ENCODE peak calls at places on chromosomes 1 and 21, in five cellular contexts. B is lower lobe of right lung, G is small intestine, W is stomach, U is IMR-90. L is an unnamed sample.

GRCh38 chr1:185964946-185965345 is 230.8 kb downstream of the HMCN1 start:
- DNase-seq in U (peak), W (no peak), B (no peak), G (no peak), L (no peak)

GRCh38 chr1:201358596-201358995 is 18.9 kb downstream of the TNNT2 start:
- DNase-seq in U (peak), B (peak), G (no peak), W (no peak), L (no peak)

GRCh38 chr1:201169203-201169602 is 14.9 kb upstream of the TMEM9 start:
- DNase-seq in B (no peak), W (no peak), G (no peak), U (no peak), L (peak)

GRCh38 chr1:18463063-18463462 is 17.7 kb upstream of the KLHDC7A start:
- DNase-seq in U (no peak), W (no peak), B (no peak), G (no peak), L (no peak)

GRCh38 chr1:205590777-205591513 is 40.9 kb downstream of the ELK4 start:
- DNase-seq in G (no peak), W (no peak), B (no peak), U (no peak), L (peak)

GRCh38 chr1:170664283-170664827 is 424 bp downstream of the PRRX1 start:
- DNase-seq in B (peak), W (no peak), G (no peak), U (peak), L (no peak)

GRCh38 chr1:40058453-40059291 is 18.1 kb downstream of the CAP1 start:
- DNase-seq in W (no peak), G (peak), U (no peak), B (no peak), L (no peak)

GRCh38 chr21:37811711-37812110 is 104.5 kb downstream of the KCNJ6 start:
- DNase-seq in W (no peak), U (peak), B (no peak), G (no peak), L (no peak)

GRCh38 chr1:92913093-92913819 is 48.0 kb downstream of the DIPK1A start:
- DNase-seq in G (no peak), W (no peak), B (no peak), U (no peak), L (no peak)

GRCh38 chr1:219276029-219276738 is 102.5 kb downstream of the LYPLAL1 start:
- DNase-seq in U (no peak), B (no peak), W (no peak), G (no peak), L (no peak)

GRCh38 chr1:7938070-7938469 is 2.6 kb downstream of the TNFRSF9 start:
- DNase-seq in U (no peak), B (no peak), G (no peak), W (no peak), L (no peak)

GRCh38 chr1:81312272-81312754 is 488.4 kb upstream of the ADGRL2 start:
- DNase-seq in W (no peak), G (no peak), U (no peak), B (no peak), L (no peak)

GRCh38 chr1:3431266-3431665 is 23.2 kb upstream of the ARHGEF16 start:
- DNase-seq in G (no peak), U (no peak), W (no peak), B (no peak), L (no peak)

GRCh38 chr1:30605441-30605920 is 117.9 kb downstream of the MATN1 start:
- DNase-seq in W (no peak), U (no peak), B (no peak), G (no peak), L (peak)

GRCh38 chr1:72341661-72342060 is 59.3 kb upstream of the NEGR1 start:
- DNase-seq in W (no peak), G (no peak), B (no peak), U (peak), L (no peak)

GRCh38 chr1:163240705-163241104 is 38.0 kb upstream of the RGS5 start:
- DNase-seq in U (no peak), G (no peak), W (no peak), B (no peak), L (no peak)

GRCh38 chr1:37561794-37562132 is 5.0 kb downstream of the DNALI1 start:
- DNase-seq in G (no peak), B (no peak), U (peak), W (no peak), L (no peak)

GRCh38 chr21:37793660-37794059 is 122.6 kb downstream of the KCNJ6 start:
- DNase-seq in B (no peak), U (peak), G (no peak), W (no peak), L (no peak)

GRCh38 chr1:91402023-91402422 is 2.6 kb downstream of the HFM1 start:
- DNase-seq in W (no peak), U (peak), B (no peak), G (no peak), L (no peak)

GRCh38 chr21:43971201-43971991 is 40.7 kb upstream of the TRAPPC10 start:
- DNase-seq in U (no peak), B (no peak), G (no peak), W (no peak), L (no peak)

GRCh38 chr1:199512037-199512710 is 515.3 kb upstream of the NR5A2 start:
- DNase-seq in U (no peak), G (no peak), W (no peak), B (no peak), L (no peak)

GRCh38 chr1:72365693-72366092 is 83.4 kb upstream of the NEGR1 start:
- DNase-seq in B (no peak), G (no peak), W (no peak), U (no peak), L (no peak)

GRCh38 chr1:225691861-225692516 is 39.1 kb upstream of the ENAH start:
- DNase-seq in W (no peak), B (no peak), G (no peak), U (peak), L (no peak)

GRCh38 chr1:108610073-108610472 is 50.2 kb downstream of the EEIG2 start:
- DNase-seq in G (no peak), B (no peak), U (no peak), W (no peak), L (no peak)

GRCh38 chr1:187413770-187414169 is 585.0 kb downstream of the PLA2G4A start:
- DNase-seq in G (no peak), U (peak), B (no peak), W (no peak), L (no peak)

GRCh38 chr1:212949771-212950170 is 570 bp upstream of the VASH2 start:
- DNase-seq in U (no peak), W (no peak), G (no peak), B (no peak), L (no peak)

GRCh38 chr1:208985231-208985630 is 598.3 kb upstream of the CAMK1G start:
- DNase-seq in B (no peak), U (no peak), W (no peak), G (no peak), L (no peak)

GRCh38 chr1:172143384-172144025 is 277.0 kb upstream of the C1orf105 start:
- DNase-seq in B (no peak), W (no peak), G (no peak), U (peak), L (no peak)

GRCh38 chr1:84711091-84711490 is 20.8 kb upstream of the SSX2IP start:
- DNase-seq in B (no peak), W (no peak), G (no peak), U (no peak), L (no peak)

GRCh38 chr21:34667761-34668160 is 1.0 kb upstream of the CLIC6 start:
- DNase-seq in U (no peak), G (no peak), B (no peak), W (no peak), L (no peak)

GRCh38 chr1:53435151-53435550 is 24.0 kb upstream of the DMRTB1 start:
- DNase-seq in B (no peak), U (no peak), G (no peak), W (no peak), L (no peak)

GRCh38 chr1:18800258-18800657 is 59.2 kb downstream of the TAS1R2 start:
- DNase-seq in U (no peak), B (no peak), W (no peak), G (no peak), L (no peak)

DNA sequence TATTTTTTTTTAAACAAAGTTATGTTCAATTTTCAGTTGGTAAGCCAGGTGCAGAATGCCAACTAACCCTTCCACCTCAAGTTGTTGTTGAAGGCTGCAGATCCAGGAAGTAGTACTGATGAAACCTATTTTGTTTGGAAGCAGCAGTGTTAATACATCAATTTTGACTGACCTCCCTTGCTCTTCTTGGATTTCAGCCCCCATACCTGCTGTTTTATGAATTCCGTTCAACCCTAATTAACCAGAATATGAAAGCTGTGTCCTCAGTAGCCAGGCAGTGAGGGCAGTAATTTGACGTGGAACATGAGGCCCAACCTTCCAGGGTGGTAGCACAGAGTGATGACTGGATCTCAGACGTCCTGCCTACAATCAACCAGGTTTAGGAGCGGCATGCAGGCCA is 108.9 kb upstream of the DUSP10 start:
- DNase-seq in B (no peak), W (no peak), G (no peak), U (no peak), L (no peak)
- H3K27ac ChIP-seq in B (no peak), W (no peak), G (no peak), U (no peak), L (no peak)

GRCh38 chr1:230265200-230266115 is 160.7 kb downstream of the PGBD5 start:
- DNase-seq in G (no peak), W (no peak), U (no peak), B (no peak), L (peak)
- H3K27ac ChIP-seq in G (no peak), W (no peak), U (no peak), B (no peak), L (peak)

GRCh38 chr1:9244501-9245229 is 10.1 kb downstream of the H6PD start:
- DNase-seq in G (peak), U (no peak), B (no peak), W (peak), L (no peak)
- H3K27ac ChIP-seq in G (no peak), U (no peak), B (peak), W (peak), L (no peak)

DNA sequence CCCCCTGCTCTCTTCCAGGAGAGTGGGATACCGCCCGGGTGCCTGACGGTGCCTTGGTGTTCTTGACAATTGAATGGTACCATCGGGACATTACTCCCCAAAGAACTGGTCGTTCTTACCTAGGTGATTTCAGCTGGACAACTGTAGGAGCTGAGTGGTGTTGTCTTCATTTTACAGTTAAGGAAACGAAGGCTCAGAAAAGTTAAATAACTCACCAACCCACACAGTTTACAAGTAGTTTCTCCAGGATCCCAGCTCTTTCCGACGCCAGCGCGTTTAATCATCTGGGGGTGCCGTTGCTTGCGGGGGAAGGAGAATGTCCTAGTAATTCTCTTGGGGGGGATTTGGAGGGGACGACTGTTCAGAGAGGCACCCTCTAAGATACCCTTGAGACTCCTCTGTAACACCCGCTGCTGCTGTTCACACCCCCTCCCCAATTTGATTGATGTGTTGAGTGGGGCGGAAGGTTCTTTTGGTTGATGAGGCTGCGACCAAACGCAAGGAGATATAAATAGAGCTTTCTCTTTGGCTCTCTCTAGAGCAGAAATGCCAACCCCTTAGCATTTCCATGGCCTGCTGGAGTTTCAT is 1.8 kb downstream of the PIK3CD start:
- DNase-seq in B (no peak), U (no peak), G (no peak), W (no peak), L (no peak)
- H3K27ac ChIP-seq in B (no peak), U (no peak), G (no peak), W (peak), L (no peak)

GRCh38 chr21:17461582-17461981 is 51.3 kb upstream of the CXADR start:
- DNase-seq in W (no peak), G (peak), B (no peak), U (peak), L (no peak)

GRCh38 chr21:17458279-17458678 is 54.6 kb upstream of the CXADR start:
- DNase-seq in G (peak), U (no peak), W (no peak), B (no peak), L (no peak)

GRCh38 chr21:17461014-17461413 is 51.8 kb upstream of the CXADR start:
- DNase-seq in U (peak), W (no peak), B (no peak), G (peak), L (no peak)

GRCh38 chr21:17462276-17462981 is 50.4 kb upstream of the CXADR start:
- DNase-seq in W (peak), U (peak), B (no peak), G (peak), L (no peak)

DNA sequence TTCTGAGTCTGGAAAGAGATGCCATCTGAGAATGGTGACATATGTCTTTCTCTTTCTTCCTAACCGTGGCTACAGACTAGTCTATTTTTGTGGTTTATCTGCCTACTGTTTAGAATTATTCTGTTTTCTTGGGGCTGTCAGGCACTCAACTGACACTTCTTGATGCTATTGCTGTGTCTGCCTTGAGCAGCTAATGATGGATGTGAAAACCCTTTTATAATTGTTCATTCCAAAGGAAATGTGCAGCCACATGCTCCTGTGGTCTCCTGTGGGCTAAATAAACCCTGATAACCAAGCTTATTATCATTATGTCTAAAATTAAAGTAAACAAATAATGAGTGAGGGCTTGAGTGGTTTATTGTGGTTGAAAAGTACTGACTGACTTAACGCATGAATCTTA is 52.7 kb upstream of the CXADR start:
- DNase-seq in B (no peak), W (no peak), U (no peak), G (no peak), L (no peak)
- H3K27ac ChIP-seq in B (no peak), W (no peak), U (no peak), G (no peak), L (no peak)

GRCh38 chr1:155322571-155322952 is 1.9 kb downstream of the RUSC1 start:
- DNase-seq in G (no peak), W (no peak), U (peak), B (peak), L (no peak)

GRCh38 chr1:155322953-155323728 is 2.4 kb downstream of the RUSC1 start:
- DNase-seq in B (peak), G (peak), U (peak), W (peak), L (peak)

GRCh38 chr1:155320661-155321576 is at the start of gene RUSC1:
- DNase-seq in U (peak), W (peak), G (peak), B (peak), L (peak)

GRCh38 chr1:155320252-155320651 is 442 bp upstream of the RUSC1 start:
- DNase-seq in U (no peak), G (no peak), W (no peak), B (no peak), L (no peak)

DNA sequence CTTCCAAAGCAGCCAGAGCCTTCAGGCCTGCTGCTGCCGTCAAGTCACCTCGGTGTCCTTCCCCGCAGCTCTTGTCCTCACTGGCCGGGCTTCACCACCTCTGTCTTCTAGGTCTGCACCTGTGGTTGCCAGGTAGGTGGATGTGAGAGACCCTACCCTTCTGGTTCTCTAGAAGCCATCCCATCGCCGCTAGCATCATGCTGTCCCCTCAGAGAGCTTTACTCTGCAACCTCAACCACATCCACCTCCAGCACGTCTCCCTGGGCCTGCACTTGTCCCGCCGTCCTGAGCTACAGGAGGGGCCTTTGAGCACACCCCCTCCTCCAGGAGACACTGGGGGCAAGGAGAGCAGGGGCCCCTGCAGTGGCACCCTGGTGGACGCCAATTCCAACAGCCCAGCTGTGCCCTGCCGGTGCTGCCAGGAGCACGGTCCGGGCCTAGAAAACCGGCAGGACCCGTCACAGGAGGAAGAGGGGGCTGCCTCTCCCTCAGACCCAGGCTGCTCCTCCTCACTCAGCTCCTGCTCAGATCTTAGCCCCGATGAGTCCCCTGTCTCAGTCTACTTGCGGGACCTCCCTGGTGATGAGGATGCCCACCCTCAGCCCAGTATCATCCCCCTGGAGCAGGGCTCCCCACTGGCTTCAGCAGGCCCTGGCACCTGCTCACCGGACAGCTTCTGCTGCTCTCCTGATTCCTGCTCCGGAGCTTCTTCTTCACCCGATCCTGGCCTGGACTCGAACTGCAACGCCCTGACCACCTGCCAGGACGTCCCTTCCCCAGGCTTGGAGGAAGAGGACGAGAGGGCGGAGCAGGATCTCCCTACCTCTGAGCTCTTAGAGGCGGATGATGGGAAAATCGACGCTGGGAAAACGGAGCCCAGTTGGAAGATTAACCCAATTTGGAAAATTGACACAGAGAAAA is 1.1 kb downstream of the RUSC1 start:
- DNase-seq in U (no peak), G (no peak), W (no peak), B (no peak), L (no peak)
- H3K27ac ChIP-seq in U (peak), G (no peak), W (peak), B (peak), L (peak)

GRCh38 chr1:203120325-203121138 is 7.0 kb upstream of the ADORA1 start:
- DNase-seq in B (no peak), G (no peak), U (no peak), W (no peak), L (peak)

GRCh38 chr1:203124011-203124410 is 3.5 kb upstream of the ADORA1 start:
- DNase-seq in G (no peak), U (no peak), W (no peak), B (no peak), L (peak)

GRCh38 chr1:203121186-203122015 is 6.1 kb upstream of the ADORA1 start:
- DNase-seq in W (no peak), B (no peak), U (no peak), G (no peak), L (peak)

GRCh38 chr1:203124546-203125317 is 2.8 kb upstream of the ADORA1 start:
- DNase-seq in B (no peak), U (peak), W (no peak), G (no peak), L (peak)

GRCh38 chr1:203122159-203122558 is 5.4 kb upstream of the ADORA1 start:
- DNase-seq in U (no peak), B (no peak), W (no peak), G (no peak), L (peak)
- H3K27ac ChIP-seq in U (no peak), B (no peak), W (no peak), G (no peak), L (no peak)